ENCODE peak calls at places on chromosomes 16 and 17, in five cellular contexts. One of them, this sample, is unnamed.

GRCh38 chr16:15686287-15686686 is 36.2 kb downstream of the NDE1 start:
- DNase-seq in stomach: no peak
- DNase-seq in GM13976: no peak
- DNase-seq in neural progenitor cell: no peak
- DNase-seq in kidney epithelial cell: no peak
- DNase-seq in this sample: no peak

GRCh38 chr16:78278047-78278446 is 178.6 kb downstream of the WWOX start:
- DNase-seq in stomach: no peak
- DNase-seq in kidney epithelial cell: no peak
- DNase-seq in GM13976: no peak
- DNase-seq in neural progenitor cell: no peak
- DNase-seq in this sample: no peak

GRCh38 chr16:81971853-81972252 is 39.4 kb downstream of the SDR42E1 start:
- DNase-seq in stomach: no peak
- DNase-seq in kidney epithelial cell: no peak
- DNase-seq in GM13976: no peak
- DNase-seq in neural progenitor cell: no peak
- DNase-seq in this sample: no peak

GRCh38 chr16:50024684-50025543 is at the start of gene CNEP1R1:
- DNase-seq in kidney epithelial cell: peak
- DNase-seq in GM13976: peak
- DNase-seq in neural progenitor cell: peak
- DNase-seq in stomach: peak
- DNase-seq in this sample: peak

GRCh38 chr17:19470529-19471261 is 59.7 kb downstream of the RNF112 start:
- DNase-seq in GM13976: no peak
- DNase-seq in kidney epithelial cell: no peak
- DNase-seq in stomach: peak
- DNase-seq in neural progenitor cell: peak
- DNase-seq in this sample: no peak

GRCh38 chr17:1598399-1599095 is 30.1 kb downstream of the SLC43A2 start:
- DNase-seq in stomach: no peak
- DNase-seq in neural progenitor cell: no peak
- DNase-seq in GM13976: no peak
- DNase-seq in kidney epithelial cell: no peak
- DNase-seq in this sample: no peak

GRCh38 chr16:1997591-1998359 is 8.0 kb downstream of the SYNGR3 start:
- DNase-seq in GM13976: no peak
- DNase-seq in stomach: no peak
- DNase-seq in kidney epithelial cell: no peak
- DNase-seq in neural progenitor cell: no peak
- DNase-seq in this sample: no peak

GRCh38 chr17:8835631-8836364 is 31.7 kb downstream of the PIK3R6 start:
- DNase-seq in stomach: no peak
- DNase-seq in GM13976: no peak
- DNase-seq in kidney epithelial cell: no peak
- DNase-seq in neural progenitor cell: no peak
- DNase-seq in this sample: no peak

GRCh38 chr16:70737377-70738082 is 51.7 kb upstream of the MTSS2 start:
- DNase-seq in kidney epithelial cell: no peak
- DNase-seq in GM13976: peak
- DNase-seq in neural progenitor cell: no peak
- DNase-seq in stomach: peak
- DNase-seq in this sample: peak

GRCh38 chr17:37546242-37546641 is 56.6 kb downstream of the DUSP14 start:
- DNase-seq in neural progenitor cell: no peak
- DNase-seq in stomach: no peak
- DNase-seq in kidney epithelial cell: no peak
- DNase-seq in GM13976: no peak
- DNase-seq in this sample: no peak

GRCh38 chr17:77528516-77529327 is 388.0 kb downstream of the SEC14L1 start:
- DNase-seq in neural progenitor cell: peak
- DNase-seq in kidney epithelial cell: no peak
- DNase-seq in GM13976: no peak
- DNase-seq in stomach: no peak
- DNase-seq in this sample: no peak

GRCh38 chr16:80684906-80685305 is 119.5 kb downstream of the CDYL2 start:
- DNase-seq in GM13976: no peak
- DNase-seq in neural progenitor cell: no peak
- DNase-seq in stomach: no peak
- DNase-seq in kidney epithelial cell: no peak
- DNase-seq in this sample: no peak

GRCh38 chr16:4372578-4373355 is 1.1 kb downstream of the VASN start:
- DNase-seq in stomach: peak
- DNase-seq in neural progenitor cell: peak
- DNase-seq in kidney epithelial cell: no peak
- DNase-seq in GM13976: no peak
- DNase-seq in this sample: no peak

GRCh38 chr17:58960068-58960467 is 146.6 kb downstream of the TRIM37 start:
- DNase-seq in neural progenitor cell: no peak
- DNase-seq in kidney epithelial cell: peak
- DNase-seq in stomach: no peak
- DNase-seq in GM13976: peak
- DNase-seq in this sample: peak

GRCh38 chr16:68015681-68016080 is at the start of gene DPEP2NB:
- DNase-seq in kidney epithelial cell: no peak
- DNase-seq in GM13976: no peak
- DNase-seq in neural progenitor cell: no peak
- DNase-seq in stomach: no peak
- DNase-seq in this sample: no peak

GRCh38 chr16:31427441-31428276 is 501 bp downstream of the COX6A2 start:
- DNase-seq in neural progenitor cell: no peak
- DNase-seq in kidney epithelial cell: no peak
- DNase-seq in GM13976: peak
- DNase-seq in stomach: peak
- DNase-seq in this sample: peak

GRCh38 chr17:75897076-75898019 is 597 bp upstream of the TRIM65 start:
- DNase-seq in kidney epithelial cell: no peak
- DNase-seq in neural progenitor cell: peak
- DNase-seq in stomach: no peak
- DNase-seq in GM13976: no peak
- DNase-seq in this sample: no peak

GRCh38 chr17:17833664-17834357 is 3.0 kb downstream of the SREBF1 start:
- DNase-seq in neural progenitor cell: no peak
- DNase-seq in GM13976: no peak
- DNase-seq in kidney epithelial cell: no peak
- DNase-seq in stomach: no peak
- DNase-seq in this sample: no peak

GRCh38 chr16:70159355-70160348 is 13.9 kb upstream of the CLEC18C start:
- DNase-seq in stomach: no peak
- DNase-seq in neural progenitor cell: no peak
- DNase-seq in kidney epithelial cell: no peak
- DNase-seq in GM13976: peak
- DNase-seq in this sample: peak

GRCh38 chr17:34201767-34202166 is 53.3 kb upstream of the CCL2 start:
- DNase-seq in neural progenitor cell: no peak
- DNase-seq in kidney epithelial cell: no peak
- DNase-seq in stomach: no peak
- DNase-seq in GM13976: peak
- DNase-seq in this sample: peak

GRCh38 chr17:72030067-72030899 is 90.5 kb upstream of the SOX9 start:
- DNase-seq in neural progenitor cell: peak
- DNase-seq in kidney epithelial cell: peak
- DNase-seq in GM13976: peak
- DNase-seq in stomach: peak
- DNase-seq in this sample: peak

GRCh38 chr16:61798741-61799140 is 237.5 kb downstream of the CDH8 start:
- DNase-seq in kidney epithelial cell: no peak
- DNase-seq in stomach: no peak
- DNase-seq in GM13976: no peak
- DNase-seq in neural progenitor cell: no peak
- DNase-seq in this sample: no peak

GRCh38 chr16:31351246-31351936 is 3.6 kb upstream of the ITGAX start:
- DNase-seq in GM13976: peak
- DNase-seq in kidney epithelial cell: no peak
- DNase-seq in stomach: no peak
- DNase-seq in neural progenitor cell: no peak
- DNase-seq in this sample: no peak

GRCh38 chr17:6627019-6627418 is 13.5 kb downstream of the KIAA0753 start:
- DNase-seq in GM13976: no peak
- DNase-seq in kidney epithelial cell: no peak
- DNase-seq in stomach: no peak
- DNase-seq in neural progenitor cell: no peak
- DNase-seq in this sample: no peak

GRCh38 chr16:23248261-23249194 is 53.6 kb upstream of the SCNN1B start:
- DNase-seq in stomach: no peak
- DNase-seq in kidney epithelial cell: no peak
- DNase-seq in GM13976: no peak
- DNase-seq in neural progenitor cell: no peak
- DNase-seq in this sample: no peak

GRCh38 chr16:23240994-23241393 is 58.4 kb downstream of the SCNN1G start:
- DNase-seq in GM13976: no peak
- DNase-seq in neural progenitor cell: no peak
- DNase-seq in kidney epithelial cell: no peak
- DNase-seq in stomach: no peak
- DNase-seq in this sample: no peak

GRCh38 chr16:23245268-23245667 is 56.8 kb upstream of the SCNN1B start:
- DNase-seq in stomach: no peak
- DNase-seq in neural progenitor cell: no peak
- DNase-seq in GM13976: no peak
- DNase-seq in kidney epithelial cell: no peak
- DNase-seq in this sample: no peak

GRCh38 chr16:23249830-23250229 is 52.3 kb upstream of the SCNN1B start:
- DNase-seq in kidney epithelial cell: no peak
- DNase-seq in GM13976: no peak
- DNase-seq in neural progenitor cell: no peak
- DNase-seq in stomach: no peak
- DNase-seq in this sample: no peak

DNA sequence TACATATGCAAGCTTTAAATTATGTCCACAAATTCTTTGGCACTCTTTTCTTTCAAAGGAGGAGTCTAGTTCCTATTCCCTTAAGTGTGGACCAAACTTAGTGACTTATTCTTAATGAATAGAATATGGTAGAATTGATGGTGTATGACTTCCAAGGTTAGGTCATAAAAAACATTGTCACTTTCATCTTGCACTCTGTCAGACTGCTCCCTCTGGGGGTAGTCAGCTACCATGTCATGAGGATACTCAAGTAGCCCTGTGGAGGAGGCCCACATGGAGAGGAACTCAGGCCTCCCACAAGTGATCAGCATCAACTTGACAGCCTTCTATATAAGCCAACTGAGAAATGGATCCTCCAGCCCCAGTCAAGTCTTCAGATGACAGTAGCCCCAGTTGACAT is 58.0 kb upstream of the SCNN1B start:
- DNase-seq in GM13976: no peak
- DNase-seq in kidney epithelial cell: no peak
- DNase-seq in neural progenitor cell: no peak
- DNase-seq in stomach: no peak
- DNase-seq in this sample: no peak
- TF ChIP-seq CTCF in GM13976: no peak
- TF ChIP-seq CTCF in kidney epithelial cell: no peak
- TF ChIP-seq CTCF in neural progenitor cell: no peak
- TF ChIP-seq CTCF in stomach: no peak
- TF ChIP-seq CTCF in this sample: no peak

GRCh38 chr16:57611184-57611583 is 17.2 kb upstream of the ADGRG1 start:
- DNase-seq in stomach: no peak
- DNase-seq in GM13976: peak
- DNase-seq in neural progenitor cell: no peak
- DNase-seq in kidney epithelial cell: no peak
- DNase-seq in this sample: no peak

GRCh38 chr16:57608462-57609113 is 19.8 kb upstream of the ADGRG1 start:
- DNase-seq in neural progenitor cell: no peak
- DNase-seq in GM13976: no peak
- DNase-seq in stomach: no peak
- DNase-seq in kidney epithelial cell: no peak
- DNase-seq in this sample: peak

GRCh38 chr16:57607676-57608461 is 20.6 kb upstream of the ADGRG1 start:
- DNase-seq in neural progenitor cell: no peak
- DNase-seq in kidney epithelial cell: no peak
- DNase-seq in stomach: no peak
- DNase-seq in GM13976: no peak
- DNase-seq in this sample: no peak

GRCh38 chr16:57610611-57611010 is 17.8 kb upstream of the ADGRG1 start:
- DNase-seq in GM13976: peak
- DNase-seq in kidney epithelial cell: no peak
- DNase-seq in neural progenitor cell: no peak
- DNase-seq in stomach: no peak
- DNase-seq in this sample: peak

DNA sequence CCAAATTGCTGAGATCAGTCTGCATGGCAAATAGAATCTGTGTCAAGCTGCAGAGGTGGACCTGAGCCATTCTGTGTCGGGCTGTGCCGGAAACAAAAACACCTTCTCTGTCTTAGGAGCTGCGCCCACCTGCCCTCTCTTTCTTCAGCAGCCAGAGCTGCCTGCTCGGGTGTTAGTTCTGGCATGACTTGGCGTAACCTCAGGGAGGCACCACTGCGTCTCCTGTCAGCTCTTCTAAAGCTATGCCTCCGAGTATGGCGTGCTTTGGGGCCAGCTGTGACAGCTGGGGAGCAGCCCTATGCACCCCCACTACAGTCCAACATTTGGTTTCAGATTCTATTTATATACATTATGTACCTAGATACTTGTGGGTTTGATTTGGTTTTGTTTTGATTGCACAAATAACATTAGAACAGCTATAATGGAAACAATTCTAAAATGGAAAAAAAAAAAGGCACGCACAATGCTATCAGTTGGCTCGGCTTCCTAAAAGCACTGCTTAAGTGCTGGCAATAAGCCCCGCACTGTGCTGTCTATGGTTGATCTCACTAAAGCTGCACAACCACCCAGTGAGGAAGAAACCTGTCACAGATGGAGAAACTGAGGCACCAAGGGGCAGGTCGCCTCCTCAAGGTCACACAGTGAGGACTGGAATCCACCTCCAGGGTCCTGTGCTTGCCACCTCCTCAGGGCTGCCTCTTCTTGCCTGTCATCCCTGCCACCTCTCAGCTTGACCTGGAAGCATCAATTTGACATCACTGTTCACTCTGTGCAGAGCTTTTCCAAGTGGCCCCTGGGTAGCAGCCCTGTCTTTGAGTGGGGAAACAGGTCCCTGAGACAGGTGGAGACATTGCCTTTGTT is 18.7 kb upstream of the ADGRG1 start:
- DNase-seq in GM13976: peak
- DNase-seq in kidney epithelial cell: no peak
- DNase-seq in stomach: peak
- DNase-seq in neural progenitor cell: no peak
- DNase-seq in this sample: peak
- TF ChIP-seq CTCF in GM13976: peak
- TF ChIP-seq CTCF in kidney epithelial cell: no peak
- TF ChIP-seq CTCF in stomach: no peak
- TF ChIP-seq CTCF in neural progenitor cell: peak
- TF ChIP-seq CTCF in this sample: peak

GRCh38 chr17:55275894-55276804 is 11.4 kb downstream of the HLF start:
- DNase-seq in neural progenitor cell: no peak
- DNase-seq in kidney epithelial cell: no peak
- DNase-seq in stomach: no peak
- DNase-seq in GM13976: no peak
- DNase-seq in this sample: no peak
- TF ChIP-seq CTCF in neural progenitor cell: no peak
- TF ChIP-seq CTCF in kidney epithelial cell: no peak
- TF ChIP-seq CTCF in stomach: no peak
- TF ChIP-seq CTCF in GM13976: no peak
- TF ChIP-seq CTCF in this sample: no peak

DNA sequence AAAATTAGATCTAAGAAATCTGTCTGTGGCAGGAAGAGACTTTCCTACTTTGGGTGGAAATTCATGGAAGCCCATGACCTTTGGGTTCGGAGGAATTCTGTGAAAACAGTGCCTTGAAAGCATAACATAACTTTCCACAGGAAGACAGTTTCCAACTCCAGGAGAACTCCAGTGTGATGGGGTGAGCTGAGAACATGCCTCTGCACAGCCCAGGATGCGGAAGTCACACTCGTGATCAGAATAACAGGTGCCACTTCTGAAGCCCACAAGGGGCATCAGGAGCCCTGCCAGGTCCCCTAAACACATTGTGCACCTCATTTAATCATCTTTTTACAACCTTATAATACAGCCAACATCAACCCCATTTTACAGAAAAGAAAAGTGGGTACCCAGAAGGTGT is 9.7 kb downstream of the TVP23A start:
- DNase-seq in kidney epithelial cell: no peak
- DNase-seq in GM13976: no peak
- DNase-seq in stomach: no peak
- DNase-seq in neural progenitor cell: no peak
- DNase-seq in this sample: no peak
- TF ChIP-seq CTCF in kidney epithelial cell: no peak
- TF ChIP-seq CTCF in GM13976: no peak
- TF ChIP-seq CTCF in stomach: no peak
- TF ChIP-seq CTCF in neural progenitor cell: no peak
- TF ChIP-seq CTCF in this sample: no peak

This sample was measured in GM20000.